ENCODE peak calls at places on chromosomes 1 and 21, in four cellular contexts. M is K562, P is HCT116, J is HepG2. X is an unnamed sample.

GRCh38 chr1:59123081-59123675 is 173.7 kb upstream of the FGGY start:
- DNase-seq in M (no peak), P (no peak), J (no peak), X (no peak)

GRCh38 chr1:243286409-243287127 is 30.7 kb downstream of the SDCCAG8 start:
- DNase-seq in J (no peak), P (no peak), M (no peak), X (no peak)

GRCh38 chr1:58769809-58770345 is 14.0 kb downstream of the JUN start:
- DNase-seq in M (no peak), J (no peak), P (no peak), X (no peak)

GRCh38 chr1:4309676-4310320 is 344.6 kb upstream of the AJAP1 start:
- DNase-seq in M (no peak), P (no peak), J (no peak), X (no peak)

GRCh38 chr1:112448937-112449629 is 53.1 kb downstream of the CTTNBP2NL start:
- DNase-seq in P (no peak), M (no peak), J (no peak), X (no peak)

GRCh38 chr1:6646499-6647148 is 22.0 kb downstream of the THAP3 start:
- DNase-seq in J (peak), M (peak), P (peak), X (no peak)

GRCh38 chr1:186829679-186830587 is 1.2 kb downstream of the PLA2G4A start:
- DNase-seq in M (no peak), P (no peak), J (no peak), X (no peak)

GRCh38 chr21:41369105-41369914 is 7.5 kb downstream of the MX2 start:
- DNase-seq in P (no peak), J (peak), M (no peak), X (no peak)

GRCh38 chr21:16372546-16372945 is 642.8 kb downstream of the USP25 start:
- DNase-seq in J (no peak), P (no peak), M (no peak), X (no peak)

GRCh38 chr1:166164995-166165660 is 1.7 kb downstream of the FAM78B start:
- DNase-seq in M (peak), P (no peak), J (peak), X (no peak)

GRCh38 chr1:121458291-121459048 is 273.7 kb downstream of the SRGAP2C start:
- DNase-seq in J (no peak), M (no peak), P (no peak), X (no peak)

GRCh38 chr1:94305704-94306103 is 68.3 kb upstream of the ARHGAP29 start:
- DNase-seq in P (no peak), J (no peak), M (no peak), X (no peak)

GRCh38 chr1:211577277-211577825 is 1.6 kb downstream of the SLC30A1 start:
- DNase-seq in P (no peak), J (no peak), M (no peak), X (no peak)

GRCh38 chr1:61226791-61227567 is 144.6 kb downstream of the NFIA start:
- DNase-seq in M (no peak), J (no peak), P (no peak), X (no peak)

GRCh38 chr21:45180289-45180599 is 105.9 kb downstream of the ADARB1 start:
- DNase-seq in P (no peak), M (no peak), J (no peak), X (no peak)

GRCh38 chr1:229621663-229622062 is 4.3 kb downstream of the TAF5L start:
- DNase-seq in P (no peak), M (no peak), J (no peak), X (no peak)

GRCh38 chr1:71269823-71270222 is 189.0 kb upstream of the ZRANB2 start:
- DNase-seq in M (no peak), P (no peak), J (no peak), X (no peak)

GRCh38 chr1:29747136-29747670 is 510.9 kb downstream of the PTPRU start:
- DNase-seq in P (no peak), M (no peak), J (no peak), X (no peak)

GRCh38 chr1:39639333-39640130 is at the start of gene HEYL:
- DNase-seq in P (peak), M (peak), J (peak), X (peak)

GRCh38 chr1:41856361-41857285 is 62.1 kb downstream of the HIVEP3 start:
- DNase-seq in P (no peak), M (no peak), J (no peak), X (no peak)

GRCh38 chr1:21598904-21599303 is 70.3 kb downstream of the RAP1GAP start:
- DNase-seq in M (no peak), J (no peak), P (no peak), X (no peak)

GRCh38 chr1:69976896-69977295 is 228.5 kb downstream of the LRRC40 start:
- DNase-seq in P (no peak), M (no peak), J (no peak), X (no peak)

GRCh38 chr1:119291611-119292206 is 76.9 kb upstream of the HAO2 start:
- DNase-seq in P (no peak), J (no peak), M (no peak), X (no peak)

GRCh38 chr1:160163612-160164011 is 12.2 kb downstream of the ATP1A4 start:
- DNase-seq in J (peak), M (no peak), P (no peak), X (no peak)

GRCh38 chr1:55524013-55524412 is 308.8 kb upstream of the USP24 start:
- DNase-seq in J (no peak), P (no peak), M (no peak), X (no peak)

GRCh38 chr1:5934058-5934884 is 58.0 kb downstream of the NPHP4 start:
- DNase-seq in P (no peak), M (no peak), J (no peak), X (no peak)

GRCh38 chr1:53060580-53060979 is 1.4 kb upstream of the PODN start:
- DNase-seq in P (no peak), J (no peak), M (no peak), X (no peak)

GRCh38 chr1:175863291-175864050 is 120.1 kb upstream of the TNR start:
- DNase-seq in M (no peak), J (no peak), P (no peak), X (no peak)

GRCh38 chr1:29767088-29767685 is 530.9 kb downstream of the PTPRU start:
- DNase-seq in P (no peak), M (no peak), J (no peak), X (no peak)

GRCh38 chr1:231778009-231778719 is 151.6 kb downstream of the DISC1 start:
- DNase-seq in J (no peak), M (no peak), P (peak), X (no peak)

GRCh38 chr1:24714859-24715520 is 30.3 kb upstream of the CLIC4 start:
- DNase-seq in J (peak), P (no peak), M (no peak), X (no peak)

GRCh38 chr1:197915797-197916686 is 1.1 kb upstream of the LHX9 start:
- DNase-seq in J (peak), M (no peak), P (peak), X (no peak)

GRCh38 chr1:233730809-233731208 is 116.9 kb downstream of the KCNK1 start:
- DNase-seq in J (no peak), P (no peak), M (peak), X (no peak)

GRCh38 chr1:50080904-50081586 is 27.7 kb upstream of the ELAVL4 start:
- DNase-seq in J (peak), P (no peak), M (no peak), X (no peak)

GRCh38 chr21:41396452-41397107 is 29.5 kb upstream of the MX1 start:
- DNase-seq in M (no peak), P (no peak), J (no peak), X (no peak)

GRCh38 chr1:206142770-206143169 is 25.6 kb upstream of the AVPR1B start:
- DNase-seq in P (no peak), J (no peak), M (no peak), X (no peak)

GRCh38 chr21:42837421-42838211 is 41.7 kb downstream of the WDR4 start:
- DNase-seq in M (peak), P (no peak), J (no peak), X (no peak)

GRCh38 chr21:42839271-42840231 is 39.8 kb downstream of the WDR4 start:
- DNase-seq in P (no peak), J (no peak), M (no peak), X (no peak)

GRCh38 chr21:42843021-42843420 is 36.3 kb downstream of the WDR4 start:
- DNase-seq in J (no peak), M (no peak), P (no peak), X (no peak)

GRCh38 chr21:42841156-42841915 is 38.0 kb downstream of the WDR4 start:
- DNase-seq in M (no peak), J (no peak), P (no peak), X (no peak)

DNA sequence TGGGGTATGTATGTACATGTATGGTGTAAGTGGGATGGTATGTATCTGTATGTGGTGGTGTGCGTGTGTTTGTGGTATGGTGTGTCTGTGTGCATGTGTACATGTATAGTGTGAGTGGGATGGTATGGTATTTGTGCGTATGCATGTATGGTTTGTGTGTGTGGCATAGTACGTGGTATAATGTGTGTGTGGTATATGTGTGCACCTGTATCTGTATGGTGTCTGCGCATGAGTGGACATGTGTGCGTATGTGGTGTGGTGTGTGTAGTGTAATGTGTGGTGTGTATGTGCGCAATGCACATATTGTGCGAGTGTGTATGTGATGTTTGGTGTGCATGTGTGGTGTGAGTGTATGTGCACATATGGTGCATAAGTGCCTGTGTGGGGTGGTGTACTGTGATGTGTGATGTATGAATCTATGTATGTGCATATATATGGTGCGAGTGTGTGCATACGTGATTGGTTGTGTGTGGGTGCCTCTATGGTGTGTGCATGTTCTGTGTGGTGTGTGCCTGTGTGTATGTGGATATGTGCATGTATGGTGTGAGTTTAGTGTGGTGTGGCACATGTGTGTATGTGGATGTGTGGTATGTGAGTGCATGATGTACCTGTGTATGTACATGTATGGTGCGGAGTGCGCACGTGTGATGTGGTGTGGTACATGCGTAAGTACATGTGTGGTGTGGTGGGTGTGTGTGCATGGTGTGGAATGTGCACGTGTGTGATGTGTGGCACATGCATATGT is 38.8 kb downstream of the WDR4 start:
- DNase-seq in P (no peak), J (no peak), M (no peak), X (no peak)
- TF ChIP-seq TCF7L2 in P (no peak), J (no peak), M (no peak), X (no peak)

GRCh38 chr1:240866724-240867123 is 254.8 kb upstream of the GREM2 start:
- DNase-seq in M (no peak), J (no peak), P (no peak), X (no peak)

DNA sequence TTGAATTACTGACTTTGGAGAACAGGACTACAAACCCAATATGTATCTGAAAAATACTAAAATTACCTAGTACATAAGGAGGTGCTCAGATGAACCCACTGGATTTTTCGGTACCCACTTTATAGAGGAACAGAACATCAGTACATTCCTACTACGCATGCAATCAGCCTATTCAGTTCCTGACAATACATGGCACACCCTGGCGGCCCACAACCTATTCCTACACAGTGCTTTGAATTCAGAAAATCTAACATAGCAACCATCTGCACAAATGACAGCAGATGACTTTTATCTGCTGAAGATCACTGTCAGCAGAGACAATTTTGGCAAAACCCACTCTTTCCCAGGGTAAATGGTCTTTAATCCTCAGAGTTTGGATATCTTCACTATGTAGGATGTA is 257.1 kb upstream of the GREM2 start:
- DNase-seq in M (no peak), J (no peak), P (no peak), X (no peak)
- H3K27ac ChIP-seq in M (no peak), J (no peak), P (no peak), X (no peak)

GRCh38 chr1:19356266-19356665 is 44.1 kb downstream of the SLC66A1 start:
- DNase-seq in M (no peak), P (no peak), J (no peak), X (no peak)

GRCh38 chr1:19351858-19352257 is 39.7 kb downstream of the SLC66A1 start:
- DNase-seq in P (no peak), M (no peak), J (no peak), X (no peak)

GRCh38 chr1:19353596-19353995 is 41.5 kb downstream of the SLC66A1 start:
- DNase-seq in M (no peak), P (no peak), J (no peak), X (no peak)

GRCh38 chr1:19352839-19353238 is 40.7 kb downstream of the SLC66A1 start:
- DNase-seq in M (no peak), P (no peak), J (no peak), X (no peak)

DNA sequence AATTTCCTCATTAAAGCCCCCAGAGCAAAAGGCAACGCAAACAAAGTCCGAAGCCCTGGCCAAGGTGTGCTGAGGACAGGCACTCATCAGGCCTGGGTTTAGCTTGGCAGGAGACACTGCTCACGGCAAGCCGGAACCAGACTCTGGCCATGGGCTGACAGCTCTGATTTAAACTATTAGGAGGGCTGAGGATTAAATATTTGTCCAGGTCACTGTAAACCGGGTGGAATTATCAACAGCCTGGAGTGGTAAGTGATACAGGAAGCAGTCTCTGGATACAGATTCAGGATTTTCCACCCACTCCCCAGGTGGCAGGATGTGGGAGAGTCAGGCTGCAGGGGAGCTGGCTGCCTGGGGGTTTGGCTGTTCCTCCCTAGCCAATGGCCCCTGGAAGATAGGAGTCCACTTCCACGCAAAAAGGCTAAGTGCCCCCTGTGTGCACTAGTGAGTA is 42.4 kb downstream of the SLC66A1 start:
- DNase-seq in P (no peak), M (no peak), J (no peak), X (no peak)
- TF ChIP-seq TCF7L2 in P (no peak), M (no peak), J (no peak), X (no peak)

DNA sequence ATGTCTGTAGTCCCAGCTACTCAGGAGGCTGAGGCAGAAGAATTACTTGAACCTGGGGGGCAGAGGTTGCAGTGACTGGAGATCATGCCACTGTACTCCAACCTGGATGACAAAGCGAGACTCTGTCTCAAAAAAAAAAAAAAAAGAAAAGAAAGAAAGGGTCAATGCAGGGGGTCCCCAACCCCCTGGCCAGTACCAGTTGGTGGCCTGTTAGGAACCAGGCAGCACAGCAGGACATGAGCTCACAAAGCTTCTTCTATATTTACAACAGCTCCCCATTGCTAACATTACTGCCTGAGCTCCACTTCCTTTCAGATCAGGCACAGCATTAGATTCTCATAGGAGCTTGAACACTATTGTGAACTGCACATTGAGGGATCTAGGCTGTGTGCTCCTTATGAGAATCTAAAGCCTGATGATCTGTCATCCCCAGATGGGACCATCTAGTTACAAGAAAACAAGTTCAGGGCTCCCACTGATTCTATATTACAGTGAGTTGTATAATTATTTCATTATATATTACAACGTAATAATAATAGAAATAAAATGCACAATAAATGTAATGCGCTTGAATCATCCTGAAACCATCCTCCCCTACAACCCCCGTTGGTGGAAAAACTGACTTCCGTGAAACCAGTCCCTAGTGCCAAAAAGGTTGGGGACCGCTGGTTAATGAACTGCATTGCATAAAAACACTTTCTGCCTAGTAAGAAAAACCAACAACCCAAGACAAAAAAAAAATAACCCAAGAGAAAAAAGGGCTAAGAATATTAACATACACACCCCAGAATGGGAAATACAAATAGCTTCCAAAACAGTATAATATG is 2.8 kb downstream of the ZBTB8OS start:
- DNase-seq in P (no peak), J (no peak), M (no peak), X (no peak)
- H3K27ac ChIP-seq in P (no peak), J (no peak), M (no peak), X (no peak)

GRCh38 chr1:239357867-239358266 is 28.5 kb upstream of the CHRM3 start:
- DNase-seq in J (no peak), P (no peak), M (no peak), X (no peak)
- TF ChIP-seq TCF7L2 in J (no peak), P (no peak), M (no peak), X (no peak)